ENCODE peak calls at places on chromosome 16, in nine cellular contexts. J is brain pericyte; F is stomach; T is SK-N-SH; N is NCI-H1092 treated with DMSO at 0.1 percent for 48 hours; W is HS-5; A is NCI-H1048; I is fibroblast of villous mesenchyme; O is activated effector memory CD4-positive, alpha-beta T cell treated with Interleukin-2 at 50 U/mL for 16 hours. B is an unnamed sample.

GRCh38 chr16:49454426-49455180 is 81.0 kb downstream of the C16orf78 start:
- DNase-seq in J (no peak), F (peak), T (no peak), N (no peak), W (no peak), A (no peak), I (no peak), O (no peak), B (no peak)

GRCh38 chr16:56298948-56299602 is 107.8 kb downstream of the GNAO1 start:
- DNase-seq in J (no peak), F (no peak), T (peak), N (peak), W (no peak), A (no peak), I (no peak), O (no peak), B (no peak)

GRCh38 chr16:89001117-89002027 is 24.4 kb upstream of the CBFA2T3 start:
- DNase-seq in J (no peak), F (no peak), T (no peak), N (no peak), W (no peak), A (no peak), I (no peak), O (no peak), B (no peak)

GRCh38 chr16:66923247-66923851 is 2.0 kb downstream of the RRAD start:
- DNase-seq in J (no peak), F (no peak), T (no peak), N (peak), W (no peak), A (no peak), I (no peak), O (no peak), B (no peak)

GRCh38 chr16:30748634-30749445 is 615 bp downstream of the PHKG2 start:
- DNase-seq in J (no peak), F (no peak), T (peak), N (no peak), W (no peak), A (no peak), I (peak), O (no peak), B (no peak)

GRCh38 chr16:57533366-57533617 is 3.1 kb downstream of the CCDC102A start:
- DNase-seq in J (no peak), F (no peak), T (no peak), N (no peak), W (no peak), A (no peak), I (no peak), O (no peak), B (no peak)

GRCh38 chr16:66418165-66418962 is 8.7 kb upstream of the BEAN1 start:
- DNase-seq in J (no peak), F (no peak), T (no peak), N (no peak), W (no peak), A (no peak), I (no peak), O (no peak), B (peak)

GRCh38 chr16:576823-577201 is 7.0 kb downstream of the PIGQ start:
- DNase-seq in J (no peak), F (no peak), T (peak), N (no peak), W (no peak), A (no peak), I (no peak), O (no peak), B (no peak)

GRCh38 chr16:31157136-31157535 is 7.3 kb upstream of the PRSS36 start:
- DNase-seq in J (no peak), F (no peak), T (no peak), N (no peak), W (no peak), A (no peak), I (no peak), O (no peak), B (no peak)

GRCh38 chr16:27374794-27375499 is 27.0 kb upstream of the IL21R start:
- DNase-seq in J (peak), F (peak), T (peak), N (peak), W (no peak), A (peak), I (peak), O (peak), B (no peak)

GRCh38 chr16:56795011-56795410 is 65.1 kb downstream of the NUP93 start:
- DNase-seq in J (no peak), F (no peak), T (no peak), N (no peak), W (no peak), A (no peak), I (no peak), O (no peak), B (no peak)

GRCh38 chr16:8493885-8494487 is 96.3 kb downstream of the TMEM114 start:
- DNase-seq in J (no peak), F (no peak), T (peak), N (peak), W (no peak), A (no peak), I (no peak), O (no peak), B (no peak)

GRCh38 chr16:67676516-67676915 is 9.9 kb downstream of the C16orf86 start:
- DNase-seq in J (no peak), F (no peak), T (no peak), N (no peak), W (no peak), A (no peak), I (no peak), O (no peak), B (no peak)

GRCh38 chr16:22705799-22706198 is 108.2 kb upstream of the HS3ST2 start:
- DNase-seq in J (no peak), F (no peak), T (no peak), N (no peak), W (no peak), A (no peak), I (no peak), O (no peak), B (no peak)

GRCh38 chr16:765488-765865 is 4.9 kb downstream of the MSLN start:
- DNase-seq in J (no peak), F (no peak), T (no peak), N (no peak), W (no peak), A (no peak), I (no peak), O (no peak), B (no peak)

GRCh38 chr16:28826141-28826540 is 3.3 kb downstream of the ATXN2L start:
- DNase-seq in J (no peak), F (no peak), T (no peak), N (no peak), W (no peak), A (no peak), I (no peak), O (no peak), B (no peak)

GRCh38 chr16:81443688-81444447 is 740 bp upstream of the CMIP start:
- DNase-seq in J (no peak), F (no peak), T (no peak), N (no peak), W (no peak), A (no peak), I (no peak), O (no peak), B (no peak)